ENCODE peak calls at places on chromosomes 11 and 22, in eight cellular contexts. V is NCI-H774; B is iris pigment epithelial cell; O is neural crest cell; Q is PC-3; L is activated CD8-positive, alpha-beta memory T cell treated with anti-CD3 and anti-CD28 coated beads, Interleukin-2, amount 10 ng/mL, durations not matched to agents 7 days and 5 days; W is GM20000; R is occipital lobe. T is an unnamed sample.

GRCh38 chr11:70611166-70611565 is 212.8 kb downstream of the CTTN start:
- DNase-seq in L (no peak), R (no peak), O (no peak), Q (no peak), W (no peak), B (no peak), V (no peak), T (no peak)

GRCh38 chr11:65293909-65294381 is 20.7 kb upstream of the CDC42EP2 start:
- DNase-seq in L (no peak), O (no peak), Q (no peak), W (no peak), V (no peak), R (no peak), B (no peak), T (no peak)

GRCh38 chr11:84316866-84317560 is 1030.8 kb upstream of the CCDC90B start:
- DNase-seq in L (no peak), W (no peak), O (no peak), B (peak), V (no peak), R (peak), Q (peak), T (no peak)

GRCh38 chr22:21904250-21904789 is 36.9 kb upstream of the MAPK1 start:
- DNase-seq in W (no peak), V (no peak), Q (no peak), L (no peak), R (no peak), B (no peak), O (no peak), T (no peak)

GRCh38 chr22:36612458-36612857 is 83.5 kb upstream of the EIF3D start:
- DNase-seq in W (no peak), R (no peak), B (peak), L (no peak), V (no peak), O (no peak), Q (peak), T (no peak)

GRCh38 chr11:111918390-111919256 is at the start of gene C11orf52:
- DNase-seq in O (no peak), B (peak), R (no peak), W (no peak), L (no peak), Q (peak), V (peak), T (no peak)

GRCh38 chr11:12248330-12248729 is 129.0 kb upstream of the PARVA start:
- DNase-seq in L (no peak), B (peak), R (peak), V (peak), W (no peak), Q (peak), O (no peak), T (no peak)

GRCh38 chr22:25823276-25823675 is 81.3 kb downstream of the MYO18B start:
- DNase-seq in R (no peak), W (no peak), B (no peak), Q (no peak), V (no peak), L (no peak), O (no peak), T (no peak)

GRCh38 chr11:1836011-1836945 is 1.5 kb downstream of the SYT8 start:
- DNase-seq in Q (no peak), L (no peak), O (no peak), B (no peak), V (no peak), R (no peak), W (no peak), T (no peak)

GRCh38 chr11:49405743-49406142 is 197.3 kb upstream of the FOLH1 start:
- DNase-seq in V (no peak), B (no peak), W (no peak), L (no peak), O (no peak), R (no peak), Q (no peak), T (no peak)

GRCh38 chr11:94181943-94182342 is 53.3 kb downstream of the PANX1 start:
- DNase-seq in Q (no peak), V (no peak), W (no peak), R (no peak), L (no peak), O (no peak), B (peak), T (no peak)

GRCh38 chr11:45073575-45074225 is 72.7 kb upstream of the PRDM11 start:
- DNase-seq in Q (no peak), V (no peak), O (no peak), B (no peak), L (no peak), R (no peak), W (peak), T (no peak)

GRCh38 chr22:48577014-48577690 is 1250.5 kb downstream of the BRD1 start:
- DNase-seq in B (no peak), O (no peak), Q (no peak), L (no peak), R (no peak), W (no peak), V (no peak), T (no peak)

GRCh38 chr11:111363985-111364384 is 15.1 kb downstream of the POU2AF1 start:
- DNase-seq in R (no peak), L (no peak), V (no peak), O (no peak), Q (no peak), B (no peak), W (no peak), T (no peak)

GRCh38 chr22:24536089-24536488 is 18.8 kb downstream of the GUCD1 start:
- DNase-seq in R (no peak), W (no peak), O (no peak), L (no peak), Q (no peak), V (no peak), B (peak), T (no peak)

GRCh38 chr11:92224394-92225205 is at the start of gene FAT3:
- DNase-seq in W (peak), Q (no peak), L (no peak), B (peak), O (peak), V (peak), R (peak), T (no peak)

GRCh38 chr11:18479063-18479462 is 23.4 kb downstream of the LDHAL6A start:
- DNase-seq in R (no peak), V (no peak), L (no peak), B (no peak), Q (no peak), O (no peak), W (no peak), T (no peak)

GRCh38 chr11:63769044-63769718 is 606 bp upstream of the ZFTA start:
- DNase-seq in W (peak), L (peak), O (peak), B (no peak), R (no peak), V (no peak), Q (peak), T (peak)

GRCh38 chr11:125948278-125949051 is 2.6 kb downstream of the VSIG10L2 start:
- DNase-seq in R (no peak), B (no peak), V (no peak), O (no peak), W (no peak), L (peak), Q (no peak), T (no peak)

GRCh38 chr22:36963302-36963701 is 49.9 kb downstream of the CSF2RB start:
- DNase-seq in L (no peak), V (no peak), O (no peak), B (no peak), Q (no peak), R (no peak), W (no peak), T (no peak)

GRCh38 chr11:132718711-132719641 is 813.3 kb downstream of the OPCML start:
- DNase-seq in R (peak), W (no peak), Q (no peak), B (no peak), O (peak), V (no peak), L (peak), T (peak)

T was measured in activated naive CD4-positive, alpha-beta T cell treated with Interleukin-2 at 50 U/mL for 16 hours.